ENCODE peak calls at places on chromosomes 5 and 9, in four cellular contexts. M, X, N and T are unnamed samples.

GRCh38 chr9:99851028-99851822 is 29.5 kb downstream of the NR4A3 start:
- DNase-seq in X (no peak), M (no peak), N (no peak), T (no peak)

GRCh38 chr9:78280982-78281668 is 15.8 kb upstream of the PSAT1 start:
- DNase-seq in M (no peak), X (peak; percentile 41), N (peak; percentile 75), T (peak; percentile 84)

GRCh38 chr5:160173-160510 is 31.2 kb upstream of the LRRC14B start:
- DNase-seq in N (peak; percentile 65), M (no peak), X (no peak), T (peak; percentile 10)

GRCh38 chr5:120124961-120125360 is 339.1 kb upstream of the PRR16 start:
- DNase-seq in N (peak; percentile 36), X (no peak), M (no peak), T (no peak)

GRCh38 chr5:820245-820644 is 30.5 kb downstream of the ZDHHC11 start:
- DNase-seq in N (no peak), X (no peak), M (no peak), T (no peak)

GRCh38 chr5:172735141-172735831 is 35.7 kb downstream of the DUSP1 start:
- DNase-seq in N (no peak), M (no peak), X (no peak), T (no peak)

GRCh38 chr9:76198336-76198735 is 195.9 kb downstream of the RFK start:
- DNase-seq in N (peak; percentile 47), M (no peak), X (no peak), T (no peak)

GRCh38 chr5:135204151-135204600 is 170.1 kb upstream of the PITX1 start:
- DNase-seq in X (no peak), N (peak; percentile 53), M (peak; percentile 34), T (no peak)

GRCh38 chr5:178430187-178431062 is 159.8 kb downstream of the COL23A1 start:
- DNase-seq in M (no peak), N (no peak), X (no peak), T (no peak)

GRCh38 chr9:113645972-113646241 is 182.4 kb downstream of the RGS3 start:
- DNase-seq in M (no peak), N (no peak), X (no peak), T (no peak)

GRCh38 chr9:113645224-113645971 is 181.9 kb downstream of the RGS3 start:
- DNase-seq in N (no peak), M (no peak), X (no peak), T (no peak)

GRCh38 chr9:113648048-113648447 is 184.5 kb downstream of the RGS3 start:
- DNase-seq in X (no peak), N (no peak), M (no peak), T (no peak)

GRCh38 chr9:113646946-113647914 is 183.7 kb downstream of the RGS3 start:
- DNase-seq in X (no peak), N (no peak), M (no peak), T (no peak)

GRCh38 chr9:113646491-113646890 is 183.0 kb downstream of the RGS3 start:
- DNase-seq in M (no peak), X (no peak), N (no peak), T (no peak)
- H3K4me3 ChIP-seq in M (no peak overlapping the region), X (no peak overlapping the region), N (no peak overlapping the region), T (no peak overlapping the region)

GRCh38 chr9:16063241-16063591 is 510.4 kb downstream of the CCDC171 start:
- DNase-seq in M (no peak), X (no peak), N (no peak), T (no peak)

GRCh38 chr9:16060457-16061129 is 507.8 kb downstream of the CCDC171 start:
- DNase-seq in N (no peak), X (no peak), M (no peak), T (no peak)

GRCh38 chr9:16062542-16063240 is 509.8 kb downstream of the CCDC171 start:
- DNase-seq in N (peak; percentile 98), X (no peak), M (peak; percentile 97), T (no peak)

GRCh38 chr9:16068476-16068875 is 515.6 kb downstream of the CCDC171 start:
- DNase-seq in N (peak; percentile 95), X (no peak), M (no peak), T (no peak)

GRCh38 chr9:16064701-16065230 is 511.9 kb downstream of the CCDC171 start:
- DNase-seq in X (no peak), M (no peak), N (no peak), T (no peak)
- H3K27ac ChIP-seq in X (no peak overlapping the region), M (peak overlapping the region; percentile 99), N (no peak overlapping the region), T (no peak overlapping the region)

DNA sequence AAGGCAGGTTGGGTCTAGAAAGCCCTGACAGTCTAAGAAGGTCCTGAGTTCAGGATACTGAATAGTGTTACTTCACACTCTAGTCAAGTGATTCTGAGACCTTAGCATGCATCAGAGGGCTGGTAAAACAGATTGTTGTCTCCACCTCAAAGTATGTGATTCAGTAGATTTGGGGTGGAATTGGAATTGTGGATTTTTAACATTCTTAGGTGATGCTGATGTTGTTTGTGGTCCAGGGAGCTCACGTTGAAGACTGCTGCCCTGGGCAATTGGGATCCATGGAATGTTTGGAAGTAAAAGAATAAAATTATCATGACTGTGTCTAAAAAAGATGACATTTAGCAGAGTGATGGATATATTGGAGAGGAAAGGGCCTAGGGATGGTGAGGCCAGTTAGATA is 75.6 kb downstream of the VCAN start:
- DNase-seq in X (no peak), M (no peak), N (no peak), T (no peak)
- H3K4me3 ChIP-seq in X (no peak overlapping the region), M (no peak overlapping the region), N (no peak overlapping the region), T (no peak overlapping the region)

DNA sequence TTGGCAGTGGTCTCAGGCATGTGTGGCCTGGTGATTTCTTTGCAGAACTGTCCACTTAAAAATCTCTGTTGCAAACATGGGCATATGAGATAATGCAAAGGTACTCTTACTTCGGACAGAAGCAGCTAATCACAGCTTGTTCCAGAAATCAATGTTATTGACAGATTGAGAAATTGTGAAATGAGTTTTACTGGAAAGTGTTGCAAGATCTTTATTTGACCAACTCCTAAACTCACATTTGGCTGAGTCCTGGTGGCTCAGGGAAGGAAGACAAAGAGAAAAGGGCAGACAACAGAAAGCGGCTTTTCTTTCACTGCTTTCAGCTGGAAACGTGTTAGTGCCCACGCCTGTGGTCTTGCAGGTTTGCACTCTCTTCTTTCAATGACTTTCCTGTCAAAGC is 586.2 kb downstream of the LRRC70 start:
- DNase-seq in X (no peak), N (no peak), M (no peak), T (no peak)
- H3K27ac ChIP-seq in X (no peak overlapping the region), N (no peak overlapping the region), M (no peak overlapping the region), T (no peak overlapping the region)

DNA sequence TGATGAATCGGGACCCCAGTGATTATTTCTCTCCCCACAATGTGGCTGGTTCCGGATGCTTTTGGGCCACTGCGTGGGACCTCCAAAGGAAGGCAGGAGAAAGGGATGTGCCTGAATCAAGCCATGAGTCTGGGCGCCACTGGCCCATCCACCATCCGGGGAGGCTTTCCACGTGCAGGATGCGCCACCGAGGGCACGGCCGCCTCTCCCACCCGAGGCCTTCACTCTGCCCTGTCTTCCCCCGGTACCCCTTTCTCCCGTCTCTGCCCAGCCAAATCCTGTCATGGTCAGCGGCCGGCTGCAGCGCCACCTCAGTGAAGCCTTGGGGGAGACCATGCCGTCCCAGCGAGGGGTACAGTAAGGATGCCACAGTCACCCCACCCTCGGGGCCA is 43.9 kb upstream of the GRHPR start:
- DNase-seq in N (no peak), M (no peak), X (no peak), T (no peak)
- H3K4me3 ChIP-seq in N (no peak overlapping the region), M (no peak overlapping the region), X (no peak overlapping the region), T (no peak overlapping the region)

DNA sequence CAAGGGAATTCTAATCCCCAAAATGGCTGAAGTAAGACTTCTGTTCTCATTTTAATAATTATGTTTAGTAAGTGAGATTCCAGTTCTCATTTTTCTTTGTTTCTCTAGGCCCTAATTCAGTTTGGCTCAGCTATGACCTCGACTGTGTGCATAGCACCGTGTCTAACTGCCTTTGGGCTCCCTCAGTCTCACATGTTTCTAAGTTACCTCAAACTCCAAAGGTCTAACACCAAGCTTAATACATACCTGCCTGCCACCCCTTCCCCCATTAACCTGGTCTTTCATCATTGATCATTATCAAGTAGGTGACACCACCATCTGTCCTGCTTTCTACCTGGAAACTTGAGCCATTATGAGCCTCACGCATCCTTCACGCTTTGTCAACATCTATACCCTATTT is 273.2 kb downstream of the SAXO1 start:
- DNase-seq in X (no peak), N (no peak), M (no peak), T (no peak)
- H3K27ac ChIP-seq in X (no peak overlapping the region), N (no peak overlapping the region), M (no peak overlapping the region), T (no peak overlapping the region)

GRCh38 chr9:127776919-127777280 is 1.6 kb downstream of the SH2D3C start:
- DNase-seq in M (no peak), X (no peak), N (no peak), T (no peak)
- H3K4me3 ChIP-seq in M (no peak overlapping the region), X (no peak overlapping the region), N (no peak overlapping the region), T (peak overlapping the region; percentile 29)

DNA sequence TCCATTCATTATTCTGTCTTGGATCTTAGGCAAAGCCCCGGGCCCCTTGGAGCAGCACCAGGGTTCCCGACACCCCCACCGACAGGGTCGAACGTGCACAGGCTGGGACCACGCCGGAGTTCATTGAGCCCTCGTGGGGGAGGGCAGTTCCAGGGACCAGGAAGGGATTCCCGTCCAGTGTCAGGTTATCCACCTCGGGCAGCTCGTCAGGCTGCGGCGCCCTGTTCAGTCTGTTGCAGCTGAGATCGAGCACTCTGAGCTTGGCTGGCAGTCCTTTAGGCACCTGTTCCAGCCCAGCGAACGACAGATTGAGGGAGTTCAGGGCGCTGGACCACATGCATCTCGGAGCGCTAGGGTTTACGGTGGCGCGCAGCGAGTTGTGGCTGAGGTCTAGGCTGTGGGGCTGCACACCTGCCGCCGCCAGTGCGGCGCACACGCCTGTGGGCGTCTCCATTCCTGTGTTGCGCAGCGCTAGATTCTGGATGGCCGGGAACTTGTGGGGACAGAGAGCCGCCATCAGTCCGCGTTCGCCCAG is 1.1 kb downstream of the CD14 start:
- DNase-seq in X (no peak), N (no peak), M (no peak), T (no peak)
- H3K27ac ChIP-seq in X (peak overlapping the region; percentile 61), N (no peak overlapping the region), M (no peak overlapping the region), T (peak overlapping the region; percentile 27)

GRCh38 chr5:133082128-133082527 is 30.3 kb downstream of the HSPA4 start:
- DNase-seq in N (peak; percentile 37), X (no peak), M (no peak), T (no peak)

GRCh38 chr5:133081716-133082115 is 29.9 kb downstream of the HSPA4 start:
- DNase-seq in X (no peak), N (no peak), M (no peak), T (no peak)

GRCh38 chr5:133081036-133081435 is 29.2 kb downstream of the HSPA4 start:
- DNase-seq in X (no peak), N (no peak), M (no peak), T (no peak)

GRCh38 chr5:133086366-133086875 is 34.6 kb downstream of the HSPA4 start:
- DNase-seq in X (no peak), M (no peak), N (no peak), T (no peak)

DNA sequence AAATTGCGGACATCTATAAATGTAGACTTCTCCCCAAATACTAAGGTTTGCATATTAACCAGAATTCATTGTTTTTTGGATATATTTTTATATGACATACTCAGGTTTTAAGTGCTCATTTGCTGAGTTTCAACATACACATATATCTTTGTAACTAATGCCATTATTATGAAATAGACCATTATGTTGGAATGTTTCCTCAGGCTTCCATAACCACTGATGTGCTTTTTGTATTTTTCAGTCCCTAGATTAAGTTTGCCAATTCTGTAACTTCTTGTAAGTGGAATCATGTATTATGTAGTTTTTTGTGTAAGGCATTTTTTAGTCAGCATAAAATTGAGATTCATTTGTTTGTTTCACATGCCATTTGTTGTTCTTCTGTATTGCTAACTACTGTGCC is 32.1 kb downstream of the HSPA4 start:
- DNase-seq in M (no peak), N (peak; percentile 7), X (no peak), T (no peak)
- H3K4me3 ChIP-seq in M (no peak overlapping the region), N (no peak overlapping the region), X (no peak overlapping the region), T (no peak overlapping the region)